ENCODE peak calls at places on chromosomes 4 and X, in eight cellular contexts. One of them, this sample, is unnamed.

GRCh38 chr4:88008624-88009235 is 1.3 kb downstream of the PKD2 start:
- DNase-seq in hippocampal formation: no peak
- DNase-seq in NCI-H524: no peak
- DNase-seq in HuH-7.5: no peak
- DNase-seq in Daoy: no peak
- DNase-seq in dorsolateral prefrontal cortex: no peak
- DNase-seq in HTR-8/SVneo: no peak
- DNase-seq in stomach: no peak
- DNase-seq in this sample: no peak

GRCh38 chr4:1247811-1248261 is 1.1 kb downstream of the CTBP1 start:
- DNase-seq in HTR-8/SVneo: no peak
- DNase-seq in Daoy: no peak
- DNase-seq in stomach: no peak
- DNase-seq in dorsolateral prefrontal cortex: no peak
- DNase-seq in HuH-7.5: no peak
- DNase-seq in NCI-H524: no peak
- DNase-seq in hippocampal formation: no peak
- DNase-seq in this sample: no peak

GRCh38 chr4:52852041-52852440 is 10.1 kb upstream of the RASL11B start:
- DNase-seq in NCI-H524: no peak
- DNase-seq in hippocampal formation: no peak
- DNase-seq in dorsolateral prefrontal cortex: no peak
- DNase-seq in HTR-8/SVneo: no peak
- DNase-seq in Daoy: no peak
- DNase-seq in stomach: no peak
- DNase-seq in HuH-7.5: no peak
- DNase-seq in this sample: no peak

GRCh38 chr4:55172694-55173287 is 47.4 kb upstream of the KDR start:
- DNase-seq in stomach: no peak
- DNase-seq in hippocampal formation: no peak
- DNase-seq in HTR-8/SVneo: no peak
- DNase-seq in Daoy: peak
- DNase-seq in NCI-H524: no peak
- DNase-seq in dorsolateral prefrontal cortex: no peak
- DNase-seq in HuH-7.5: no peak
- DNase-seq in this sample: no peak

GRCh38 chr4:13544556-13545393 is 467 bp upstream of the NKX3-2 start:
- DNase-seq in NCI-H524: peak
- DNase-seq in Daoy: peak
- DNase-seq in dorsolateral prefrontal cortex: no peak
- DNase-seq in HTR-8/SVneo: peak
- DNase-seq in stomach: peak
- DNase-seq in hippocampal formation: no peak
- DNase-seq in HuH-7.5: peak
- DNase-seq in this sample: peak

GRCh38 chr4:111136438-111136837 is 513.6 kb upstream of the PITX2 start:
- DNase-seq in HTR-8/SVneo: no peak
- DNase-seq in HuH-7.5: no peak
- DNase-seq in NCI-H524: peak
- DNase-seq in Daoy: no peak
- DNase-seq in stomach: no peak
- DNase-seq in hippocampal formation: no peak
- DNase-seq in dorsolateral prefrontal cortex: no peak
- DNase-seq in this sample: no peak

GRCh38 chr4:108031427-108032083 is 41.9 kb downstream of the HADH start:
- DNase-seq in HuH-7.5: no peak
- DNase-seq in NCI-H524: no peak
- DNase-seq in HTR-8/SVneo: no peak
- DNase-seq in hippocampal formation: no peak
- DNase-seq in Daoy: no peak
- DNase-seq in dorsolateral prefrontal cortex: no peak
- DNase-seq in stomach: no peak
- DNase-seq in this sample: no peak

GRCh38 chr4:41177016-41177415 is 37.3 kb downstream of the APBB2 start:
- DNase-seq in hippocampal formation: no peak
- DNase-seq in Daoy: peak
- DNase-seq in NCI-H524: no peak
- DNase-seq in HTR-8/SVneo: peak
- DNase-seq in dorsolateral prefrontal cortex: no peak
- DNase-seq in HuH-7.5: no peak
- DNase-seq in stomach: no peak
- DNase-seq in this sample: no peak

GRCh38 chrX:4550018-4550417 is 836.6 kb upstream of the PRKX start:
- DNase-seq in hippocampal formation: no peak
- DNase-seq in Daoy: no peak
- DNase-seq in NCI-H524: peak
- DNase-seq in HTR-8/SVneo: no peak
- DNase-seq in dorsolateral prefrontal cortex: no peak
- DNase-seq in HuH-7.5: no peak
- DNase-seq in stomach: no peak
- DNase-seq in this sample: no peak

GRCh38 chrX:17405225-17405969 is 30.4 kb downstream of the NHS start:
- DNase-seq in Daoy: peak
- DNase-seq in HTR-8/SVneo: peak
- DNase-seq in NCI-H524: no peak
- DNase-seq in HuH-7.5: no peak
- DNase-seq in dorsolateral prefrontal cortex: no peak
- DNase-seq in stomach: no peak
- DNase-seq in hippocampal formation: no peak
- DNase-seq in this sample: no peak